ENCODE peak calls at places on chromosomes 12 and 14, in four cellular contexts. O is IMR-90, V is K562, B is GM12878. Q is an unnamed sample. For H3K4me1, the result is how much of the 10 kb centered on the place peaks cover.

GRCh38 chr12:88775742-88776151 is 195.5 kb upstream of the KITLG start:
- DNase-seq in O (no peak), V (no peak), B (no peak), Q (peak)

GRCh38 chr12:5197127-5197526 is 153.4 kb downstream of the KCNA5 start:
- DNase-seq in O (peak), V (no peak), B (no peak), Q (no peak)

GRCh38 chr12:76942276-76942675 is 63.5 kb upstream of the CSRP2 start:
- DNase-seq in O (peak), V (no peak), B (no peak), Q (no peak)

GRCh38 chr14:96626916-96627315 is 124.7 kb downstream of the PAPOLA start:
- DNase-seq in O (no peak), V (peak), B (no peak), Q (no peak)

GRCh38 chr14:99261916-99262787 is 9.8 kb downstream of the BCL11B start:
- DNase-seq in O (no peak), V (no peak), B (no peak), Q (no peak)

GRCh38 chr14:104137297-104138097 is 890 bp upstream of the KIF26A start:
- DNase-seq in O (peak), V (no peak), B (no peak), Q (peak)

GRCh38 chr14:54002653-54003052 is 46.0 kb upstream of the BMP4 start:
- DNase-seq in O (peak), V (no peak), B (no peak), Q (no peak)

GRCh38 chr14:71290960-71291466 is 383.8 kb downstream of the PCNX1 start:
- DNase-seq in O (peak), V (peak), B (peak), Q (peak)

GRCh38 chr12:19002192-19002591 is 127.3 kb upstream of the PLEKHA5 start:
- DNase-seq in O (no peak), V (no peak), B (no peak), Q (no peak)

GRCh38 chr12:47032644-47033043 is 46.8 kb upstream of the PCED1B start:
- DNase-seq in O (peak), V (peak), B (no peak), Q (peak)

GRCh38 chr14:68191567-68192321 is 372.2 kb downstream of the RAD51B start:
- DNase-seq in O (peak), V (no peak), B (no peak), Q (no peak)

GRCh38 chr12:89709994-89710872 is 1.6 kb upstream of the ATP2B1 start:
- DNase-seq in O (peak), V (no peak), B (no peak), Q (no peak)

GRCh38 chr12:1053690-1054089 is 62.7 kb downstream of the ERC1 start:
- DNase-seq in O (no peak), V (no peak), B (no peak), Q (no peak)

GRCh38 chr14:30681752-30682355 is 59.7 kb downstream of the SCFD1 start:
- DNase-seq in O (peak), V (no peak), B (no peak), Q (peak)

GRCh38 chr12:93954160-93955112 is 193.9 kb upstream of the PLXNC1 start:
- DNase-seq in O (peak), V (no peak), B (no peak), Q (no peak)

DNA sequence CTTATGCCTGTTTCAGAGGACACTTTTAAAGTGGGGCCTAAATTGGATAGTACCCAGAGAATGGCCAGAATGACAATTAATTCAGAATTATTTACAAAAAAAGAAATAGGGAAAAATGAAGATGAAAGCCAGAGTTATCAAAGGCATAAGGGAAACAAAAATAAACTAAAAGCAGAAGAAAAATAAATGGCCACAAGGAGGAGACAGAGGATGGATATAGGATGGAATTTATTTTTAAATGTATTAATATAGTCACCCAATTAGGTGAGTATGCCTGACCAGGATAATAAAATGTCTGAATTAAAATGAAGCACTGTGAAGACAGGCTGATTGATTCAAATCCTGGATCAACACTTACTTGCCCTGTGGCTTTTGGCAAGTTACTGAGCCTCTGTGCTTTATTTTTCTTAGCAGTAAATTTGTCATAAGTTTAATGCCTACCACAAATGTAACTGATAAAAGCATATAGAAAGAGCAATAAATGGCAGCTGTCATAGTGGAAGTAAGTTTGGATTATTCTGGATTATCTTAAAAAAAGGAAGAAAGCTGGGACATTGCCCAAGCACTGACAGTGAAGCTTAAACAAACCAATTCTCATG is 3.4 kb downstream of the CLEC9A start:
- DNase-seq in O (peak), V (no peak), B (no peak), Q (peak)
- TF ChIP-seq CTCF in O (peak), V (no peak), B (peak), Q (peak)

GRCh38 chr12:106771425-106771824 is 3.1 kb upstream of the RIC8B start:
- DNase-seq in O (no peak), V (no peak), B (no peak), Q (no peak)
- H3K4me1 ChIP-seq in O (under half), V (under half), B (under half), Q (under half)

DNA sequence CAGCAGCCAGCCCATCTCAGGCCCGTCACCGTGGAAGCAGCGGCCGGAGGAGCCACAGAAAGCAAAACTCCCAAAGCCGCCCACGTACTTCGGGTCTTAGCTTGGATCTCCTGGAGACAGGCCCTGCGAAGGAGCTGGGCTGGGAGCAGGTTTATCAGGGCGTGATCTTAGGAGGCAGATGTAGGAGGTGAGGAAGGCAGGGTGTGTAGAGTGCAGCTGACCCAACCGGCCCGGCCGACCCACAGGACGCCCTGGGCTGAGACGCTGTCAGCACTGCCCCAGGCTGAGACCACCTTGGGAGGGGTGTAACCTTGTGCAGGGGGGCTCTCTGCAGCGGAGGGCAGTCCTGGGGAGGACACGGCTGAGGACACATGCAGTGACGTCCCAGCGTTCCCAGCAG is 30.7 kb upstream of the FBRSL1 start:
- DNase-seq in O (no peak), V (no peak), B (no peak), Q (no peak)
- TF ChIP-seq FOS in O (no peak), V (no peak), B (no peak), Q (no peak)

GRCh38 chr14:29536886-29537511 is 390.6 kb downstream of the PRKD1 start:
- DNase-seq in O (peak), V (peak), B (no peak), Q (peak)
- TF ChIP-seq CTCF in O (peak), V (peak), B (no peak), Q (peak)

DNA sequence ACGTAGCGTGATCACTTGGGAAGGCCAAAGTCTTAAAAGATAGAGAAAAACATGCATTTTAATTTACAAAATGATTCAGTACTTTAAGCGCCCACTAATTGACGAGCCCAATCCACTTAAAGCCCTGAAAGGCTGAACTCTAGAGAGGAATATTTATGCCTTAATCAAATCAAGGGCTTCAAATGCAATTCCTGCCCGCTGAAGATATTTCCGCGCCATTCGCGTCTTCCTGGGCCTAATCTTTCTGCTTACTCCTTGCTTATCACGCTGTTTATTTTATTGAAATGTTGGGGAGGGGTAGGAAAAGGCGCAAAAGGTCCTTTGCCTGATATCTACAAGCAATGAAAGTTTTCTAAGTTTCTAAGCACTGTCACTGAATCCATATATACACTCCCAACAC is 4.0 kb downstream of the TBX3 start:
- DNase-seq in O (no peak), V (no peak), B (no peak), Q (no peak)
- H3K4me1 ChIP-seq in O (under half), V (under half), B (under half), Q (under half)

DNA sequence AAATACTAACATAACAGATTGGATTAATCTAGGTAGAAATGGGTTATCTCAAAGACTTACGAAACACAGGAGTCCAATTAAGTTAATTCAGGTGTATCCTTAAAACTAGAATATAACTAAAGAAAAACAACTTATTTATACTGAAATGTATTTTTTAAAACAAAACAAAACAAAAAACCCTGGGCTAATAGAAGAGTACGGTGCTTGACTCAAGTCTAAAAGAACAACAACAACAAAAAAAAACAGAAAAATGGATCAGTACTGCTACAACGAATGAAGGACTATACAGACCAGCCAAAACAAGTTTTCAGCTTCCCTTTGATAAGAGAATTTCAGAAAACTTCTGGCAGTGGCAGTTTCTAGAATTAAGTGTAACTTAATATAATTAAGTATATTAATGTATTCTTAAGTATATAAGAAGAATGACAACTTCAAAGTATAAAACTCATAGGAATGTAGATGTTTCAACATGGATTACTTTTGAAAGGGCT is 120.1 kb upstream of the EGLN3 start:
- DNase-seq in O (no peak), V (no peak), B (no peak), Q (no peak)
- TF ChIP-seq FOS in O (no peak), V (no peak), B (no peak), Q (no peak)

GRCh38 chr14:102930138-102930752 is 7.8 kb downstream of the AMN start:
- DNase-seq in O (no peak), V (no peak), B (no peak), Q (no peak)
- TF ChIP-seq CTCF in O (no peak), V (no peak), B (no peak), Q (no peak)

DNA sequence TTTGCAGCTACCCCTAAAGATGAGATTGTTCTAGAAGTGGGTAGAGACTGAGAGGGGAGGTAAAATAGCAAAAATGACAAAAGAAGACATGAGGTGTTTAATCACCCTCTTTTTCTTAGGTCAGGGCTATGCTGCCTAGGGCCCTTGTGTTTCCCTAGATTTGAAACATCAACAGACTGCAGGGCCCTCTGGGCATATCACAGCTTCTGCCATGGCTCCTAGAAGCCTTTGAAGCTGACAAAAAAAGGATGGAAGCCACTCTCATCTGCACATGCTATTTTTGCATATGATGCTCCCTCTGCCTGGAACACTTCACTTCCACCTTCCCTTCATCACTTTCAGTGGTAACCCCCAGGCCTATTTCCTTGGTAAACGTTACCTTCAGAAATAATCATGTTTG is 68.1 kb downstream of the BTG1 start:
- DNase-seq in O (no peak), V (no peak), B (no peak), Q (no peak)
- H3K4me1 ChIP-seq in O (under half), V (under half), B (under half), Q (under half)

DNA sequence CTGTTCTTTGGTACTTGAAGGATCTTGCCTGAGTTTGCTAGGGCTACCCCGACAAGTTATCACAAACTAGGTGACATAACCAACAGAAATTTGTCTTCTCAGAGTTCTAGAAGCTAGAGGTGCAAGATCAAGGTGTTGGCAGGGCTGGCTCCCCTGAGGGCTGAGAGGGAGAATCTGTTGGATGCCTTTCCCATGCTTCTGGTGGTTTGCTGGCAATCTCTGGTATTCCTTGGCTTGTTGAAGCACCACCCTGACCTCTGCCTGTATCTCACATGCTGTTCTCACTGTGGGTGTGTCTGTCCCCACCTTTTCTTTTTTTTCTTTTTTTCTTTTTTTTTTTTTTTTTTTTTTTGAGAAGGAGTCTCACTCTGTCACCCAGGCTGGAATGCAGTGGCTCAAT is 81.2 kb downstream of the VCPKMT start:
- DNase-seq in O (no peak), V (no peak), B (no peak), Q (no peak)
- TF ChIP-seq FOS in O (no peak), V (no peak), B (no peak), Q (no peak)

DNA sequence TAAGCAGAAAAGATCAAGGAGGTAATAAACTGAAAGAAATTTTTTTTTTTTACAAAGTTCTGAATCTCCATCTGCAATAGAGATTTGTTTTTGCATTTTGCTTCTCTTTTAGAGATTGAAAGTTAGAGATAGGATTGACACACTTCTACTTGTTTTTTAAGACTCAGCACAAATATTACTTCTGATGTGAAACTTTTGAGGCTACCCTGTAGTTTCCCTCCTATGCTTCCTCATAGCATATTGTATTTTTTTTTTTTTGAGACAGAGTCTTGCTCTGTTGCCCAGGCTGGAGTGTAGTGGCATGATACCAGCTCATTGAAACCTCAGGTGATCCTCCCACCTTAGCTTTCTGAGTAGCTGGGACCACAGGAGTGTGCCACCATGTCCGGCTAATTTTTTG is 32.1 kb upstream of the SGPP1 start:
- DNase-seq in O (no peak), V (no peak), B (no peak), Q (no peak)
- TF ChIP-seq CTCF in O (no peak), V (no peak), B (no peak), Q (no peak)

Q was measured in endothelial cell of umbilical vein.